ENCODE peak calls at places on chromosome 6, in six cellular contexts. L is neuronal stem cell, P is mesendoderm, B is HS-5, H is NCI-H2081, T is left ventricle myocardium superior. U is an unnamed sample.

GRCh38 chr6:158413028-158413427 is 100.8 kb downstream of the TULP4 start:
- DNase-seq in L (no peak), P (no peak), B (no peak), H (no peak), T (no peak), U (no peak)

GRCh38 chr6:7085911-7086310 is 21.9 kb upstream of the RREB1 start:
- DNase-seq in L (no peak), P (no peak), B (no peak), H (peak), T (peak), U (peak)

GRCh38 chr6:38156818-38157565 is 337.5 kb downstream of the ZFAND3 start:
- DNase-seq in L (no peak), P (no peak), B (no peak), H (no peak), T (no peak), U (no peak)

GRCh38 chr6:140857734-140858380 is 1274.9 kb upstream of the GJE1 start:
- DNase-seq in L (no peak), P (no peak), B (no peak), H (no peak), T (no peak), U (no peak)

GRCh38 chr6:88561974-88562736 is 396.0 kb upstream of the CNR1 start:
- DNase-seq in L (no peak), P (no peak), B (no peak), H (no peak), T (no peak), U (no peak)

GRCh38 chr6:39298061-39298460 is 16.2 kb downstream of the KCNK17 start:
- DNase-seq in L (no peak), P (no peak), B (no peak), H (no peak), T (no peak), U (no peak)

GRCh38 chr6:137231895-137232294 is 12.7 kb upstream of the IFNGR1 start:
- DNase-seq in L (no peak), P (peak), B (no peak), H (no peak), T (no peak), U (no peak)

GRCh38 chr6:97473979-97474378 is 191.0 kb upstream of the MMS22L start:
- DNase-seq in L (no peak), P (peak), B (no peak), H (no peak), T (no peak), U (no peak)